ENCODE peak calls at places on chromosomes 12 and 14, in nine cellular contexts. W is choroid plexus epithelial cell, Z is NCI-H524 treated with DMSO at 0.1 percent for 48 hours, I is cardiac fibroblast, J is Right ventricle myocardium superior, U is neural progenitor cell, B is GM20000, L is sciatic nerve, Q is T-helper 2 cell. D is an unnamed sample.

GRCh38 chr12:2752676-2753371 is 41.9 kb upstream of the FKBP4 start:
- DNase-seq in U (peak), Z (no peak), L (peak), J (peak), W (peak), Q (peak), I (peak), B (peak), D (no peak)

GRCh38 chr14:20683896-20684661 is at the start of gene RNASE4:
- DNase-seq in J (peak), I (peak), L (peak), U (peak), Q (peak), B (peak), W (peak), Z (peak), D (peak)

GRCh38 chr12:113060336-113060960 is 3.9 kb downstream of the DTX1 start:
- DNase-seq in Z (no peak), I (no peak), U (no peak), L (no peak), J (no peak), B (peak), Q (no peak), W (no peak), D (no peak)

GRCh38 chr14:61563880-61564622 is 131.3 kb upstream of the HIF1A start:
- DNase-seq in W (no peak), Z (no peak), U (no peak), I (no peak), L (no peak), Q (no peak), J (no peak), B (no peak), D (no peak)

GRCh38 chr14:34300330-34300729 is 161.7 kb downstream of the SPTSSA start:
- DNase-seq in W (no peak), L (no peak), Q (no peak), Z (no peak), B (no peak), I (no peak), J (no peak), U (no peak), D (no peak)

GRCh38 chr14:38171197-38171596 is 36.5 kb upstream of the SSTR1 start:
- DNase-seq in Z (peak), U (no peak), B (no peak), L (no peak), W (no peak), I (peak), J (no peak), Q (no peak), D (no peak)

GRCh38 chr12:1919284-1919683 is 832 bp upstream of the CACNA2D4 start:
- DNase-seq in U (no peak), Z (no peak), B (no peak), L (peak), I (no peak), Q (no peak), J (no peak), W (peak), D (no peak)

GRCh38 chr14:73467377-73467776 is 9.0 kb upstream of the NUMB start:
- DNase-seq in Z (no peak), Q (no peak), B (no peak), W (peak), I (peak), L (no peak), U (no peak), J (peak), D (no peak)

GRCh38 chr12:1661553-1662335 is 29.1 kb upstream of the ADIPOR2 start:
- DNase-seq in L (peak), J (peak), Z (peak), W (peak), I (peak), U (peak), Q (peak), B (peak), D (peak)

GRCh38 chr12:52074006-52074405 is 4.2 kb downstream of the ATG101 start:
- DNase-seq in B (no peak), L (no peak), U (no peak), Z (peak), J (no peak), Q (no peak), W (peak), I (peak), D (peak)

GRCh38 chr12:104212516-104212915 is 3.1 kb upstream of the TXNRD1 start:
- DNase-seq in U (no peak), Z (no peak), J (no peak), L (no peak), Q (no peak), I (no peak), W (no peak), B (no peak), D (no peak)

GRCh38 chr12:127928178-127928577 is 338.8 kb upstream of the TMEM132C start:
- DNase-seq in J (no peak), W (no peak), L (no peak), U (no peak), Z (no peak), Q (no peak), I (no peak), B (no peak), D (no peak)

GRCh38 chr14:99028041-99028440 is 244.0 kb downstream of the BCL11B start:
- DNase-seq in Z (no peak), L (no peak), W (no peak), U (no peak), I (no peak), J (no peak), Q (no peak), B (no peak), D (no peak)

D was measured in NCI-H345.